ENCODE peak calls at places on chromosomes 13 and 19, in six cellular contexts. H, O, G, V, P and J are unnamed samples.

GRCh38 chr19:44845286-44845611 is 848 bp upstream of the NECTIN2 start:
- DNase-seq in H (no peak), O (no peak), G (no peak), V (peak), P (peak), J (no peak)

GRCh38 chr19:41753936-41754529 is 1.3 kb upstream of the CEACAM6 start:
- DNase-seq in H (no peak), O (peak), G (no peak), V (no peak), P (peak), J (peak)

GRCh38 chr13:90352763-90353162 is 994.7 kb upstream of the MIR17HG start:
- DNase-seq in H (no peak), O (no peak), G (no peak), V (no peak), P (no peak), J (no peak)

GRCh38 chr13:59425211-59425721 is 738.5 kb downstream of the DIAPH3 start:
- DNase-seq in H (no peak), O (no peak), G (no peak), V (no peak), P (no peak), J (no peak)

GRCh38 chr13:50082426-50083283 is 67.4 kb downstream of the KCNRG start:
- DNase-seq in H (peak), O (peak), G (no peak), V (peak), P (peak), J (peak)

GRCh38 chr13:113854238-113855011 is 9.5 kb downstream of the GAS6 start:
- DNase-seq in H (no peak), O (no peak), G (peak), V (peak), P (peak), J (no peak)

GRCh38 chr19:43450545-43450997 is 14.8 kb downstream of the LYPD3 start:
- DNase-seq in H (no peak), O (no peak), G (no peak), V (no peak), P (no peak), J (no peak)

GRCh38 chr13:81377926-81378325 is 1037.0 kb upstream of the SPRY2 start:
- DNase-seq in H (no peak), O (no peak), G (no peak), V (no peak), P (no peak), J (no peak)

GRCh38 chr19:1206063-1206732 is 620 bp downstream of the STK11 start:
- DNase-seq in H (no peak), O (no peak), G (no peak), V (peak), P (no peak), J (no peak)

GRCh38 chr19:53381376-53381775 is 13.6 kb upstream of the ZNF765 start:
- DNase-seq in H (no peak), O (no peak), G (no peak), V (no peak), P (no peak), J (no peak)

GRCh38 chr19:7068599-7068998 is 904 bp upstream of the ZNF557 start:
- DNase-seq in H (no peak), O (no peak), G (no peak), V (no peak), P (no peak), J (no peak)

GRCh38 chr13:64332048-64332447 is 2898.1 kb downstream of the PCDH9 start:
- DNase-seq in H (no peak), O (no peak), G (no peak), V (no peak), P (no peak), J (no peak)

GRCh38 chr19:10043286-10043927 is 30.1 kb downstream of the RDH8 start:
- DNase-seq in H (no peak), O (no peak), G (no peak), V (no peak), P (no peak), J (no peak)

GRCh38 chr19:17948967-17949930 is 16.4 kb downstream of the CCDC124 start:
- DNase-seq in H (no peak), O (no peak), G (no peak), V (peak), P (no peak), J (no peak)

GRCh38 chr19:6828698-6829633 is 56.5 kb downstream of the VAV1 start:
- DNase-seq in H (no peak), O (no peak), G (no peak), V (no peak), P (no peak), J (peak)

GRCh38 chr13:89832827-89833226 is 1514.7 kb upstream of the MIR17HG start:
- DNase-seq in H (no peak), O (no peak), G (no peak), V (no peak), P (no peak), J (no peak)

GRCh38 chr13:43475135-43475534 is 311.6 kb downstream of the ENOX1 start:
- DNase-seq in H (no peak), O (no peak), G (no peak), V (peak), P (no peak), J (no peak)

GRCh38 chr13:93476175-93476574 is 249.6 kb downstream of the GPC6 start:
- DNase-seq in H (no peak), O (no peak), G (no peak), V (no peak), P (no peak), J (no peak)

GRCh38 chr19:798415-799075 is 1.3 kb downstream of the PTBP1 start:
- DNase-seq in H (no peak), O (no peak), G (no peak), V (peak), P (no peak), J (peak)

GRCh38 chr19:13234518-13234917 is 84.3 kb downstream of the IER2 start:
- DNase-seq in H (no peak), O (peak), G (no peak), V (peak), P (peak), J (peak)

GRCh38 chr19:45177817-45178261 is at the start of gene TRAPPC6A:
- DNase-seq in H (no peak), O (peak), G (no peak), V (no peak), P (peak), J (peak)

GRCh38 chr19:43444531-43445340 is 20.7 kb downstream of the LYPD3 start:
- DNase-seq in H (no peak), O (no peak), G (no peak), V (no peak), P (no peak), J (peak)

GRCh38 chr19:2227415-2228156 is 8.5 kb downstream of the PLEKHJ1 start:
- DNase-seq in H (no peak), O (no peak), G (no peak), V (no peak), P (no peak), J (no peak)

GRCh38 chr19:2351591-2351990 is 8.5 kb upstream of the TMPRSS9 start:
- DNase-seq in H (no peak), O (no peak), G (no peak), V (no peak), P (no peak), J (no peak)

GRCh38 chr13:97388385-97388784 is 45.6 kb upstream of the RAP2A start:
- DNase-seq in H (no peak), O (no peak), G (no peak), V (no peak), P (no peak), J (peak)

GRCh38 chr19:49877879-49878743 is 609 bp downstream of the TBC1D17 start:
- DNase-seq in H (peak), O (peak), G (peak), V (peak), P (peak), J (peak)

GRCh38 chr13:97866346-97866745 is 87.1 kb upstream of the IPO5 start:
- DNase-seq in H (no peak), O (no peak), G (no peak), V (no peak), P (no peak), J (no peak)

GRCh38 chr13:61728468-61728867 is 312.8 kb upstream of the PCDH20 start:
- DNase-seq in H (no peak), O (no peak), G (no peak), V (no peak), P (no peak), J (no peak)

GRCh38 chr13:48486362-48486761 is 46.5 kb downstream of the RCBTB2 start:
- DNase-seq in H (no peak), O (no peak), G (no peak), V (no peak), P (no peak), J (no peak)

DNA sequence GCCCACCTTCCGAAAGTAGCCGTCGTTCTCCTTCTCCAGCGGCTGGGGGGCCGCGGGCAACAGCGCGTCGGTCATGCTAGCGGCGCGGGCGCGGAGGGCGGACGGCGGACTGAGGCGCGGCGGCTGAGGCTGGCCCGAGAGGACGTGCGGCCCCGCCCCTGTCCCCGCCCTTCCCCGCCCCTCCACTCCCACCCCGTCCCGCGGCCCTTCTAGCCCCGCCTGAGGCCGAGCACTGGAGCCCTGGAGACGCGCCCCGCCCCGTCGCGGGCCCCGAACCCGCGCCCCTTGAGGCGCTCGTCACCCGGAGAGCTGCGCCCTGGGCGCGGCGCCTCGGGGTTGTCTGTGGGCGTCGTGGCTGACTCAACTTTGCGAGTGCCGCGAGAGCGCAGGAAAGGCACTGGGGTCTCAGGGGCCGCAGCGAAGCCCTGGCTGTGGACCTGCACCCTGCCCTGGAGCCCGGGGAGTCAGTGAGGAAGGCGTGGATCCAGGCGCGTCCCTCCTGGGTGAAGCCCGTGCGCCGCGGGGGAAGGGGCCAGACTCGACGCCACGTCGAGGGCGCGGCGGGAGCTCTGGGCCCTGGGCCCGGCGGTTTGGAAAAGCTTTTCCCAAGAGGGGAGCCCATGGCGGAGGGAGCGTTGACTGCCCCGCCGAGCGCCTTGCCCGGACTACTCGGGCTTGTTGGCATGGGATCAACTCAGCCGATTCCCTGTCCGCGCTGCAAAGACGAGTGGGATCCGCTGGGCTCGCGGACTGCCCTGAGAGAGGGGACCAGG is at the start of gene RHPN2:
- DNase-seq in H (no peak), O (peak), G (peak), V (peak), P (no peak), J (peak)
- TF ChIP-seq POLR2A in H (no peak), O (no peak), G (no peak), V (no peak), P (no peak), J (no peak)

GRCh38 chr19:4606181-4606580 is 33.1 kb upstream of the TNFAIP8L1 start:
- DNase-seq in H (no peak), O (no peak), G (no peak), V (no peak), P (no peak), J (no peak)
- TF ChIP-seq POLR2A in H (no peak), O (no peak), G (no peak), V (no peak), P (no peak), J (no peak)

DNA sequence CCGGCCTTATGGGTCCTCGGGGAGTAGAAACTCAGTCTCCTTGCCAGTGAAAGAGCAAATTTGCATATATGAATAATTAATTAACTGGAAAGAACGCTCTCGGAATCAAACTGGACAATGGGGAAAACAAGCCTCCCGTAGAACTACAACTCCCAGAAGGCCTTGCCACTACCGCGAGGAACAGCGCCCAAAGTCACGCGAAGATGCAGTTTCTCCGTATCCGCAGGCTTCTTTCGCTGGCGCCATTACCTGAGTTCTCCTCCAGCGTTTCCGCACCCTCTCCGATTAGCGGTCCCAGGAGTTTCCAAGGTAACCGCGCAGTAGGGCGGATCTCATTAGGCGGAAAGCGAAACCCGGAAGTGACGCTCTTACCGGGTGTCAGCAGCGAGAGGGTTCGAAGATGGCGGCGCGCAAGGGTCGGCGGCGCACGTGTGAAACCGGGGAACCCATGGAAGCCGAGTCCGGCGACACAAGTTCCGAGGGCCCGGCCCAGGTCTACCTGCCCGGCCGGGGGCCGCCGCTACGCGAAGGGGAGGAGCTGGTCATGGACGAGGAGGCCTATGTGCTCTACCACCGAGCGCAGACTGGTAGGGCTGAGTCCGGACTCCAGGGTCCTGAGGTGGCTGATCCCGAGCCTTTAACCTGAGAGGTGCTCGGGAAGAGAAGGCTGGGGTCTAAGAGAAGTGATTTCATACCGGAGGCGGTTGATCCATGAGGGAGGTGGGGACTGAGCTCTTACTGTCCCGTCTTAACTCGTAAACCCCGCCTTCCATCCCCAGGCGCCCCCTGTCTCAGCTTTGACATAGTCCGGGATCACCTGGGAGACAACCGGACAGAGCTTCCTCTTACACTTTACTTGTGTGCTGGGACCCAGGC is at the start of gene GRWD1:
- DNase-seq in H (peak), O (peak), G (peak), V (peak), P (peak), J (peak)
- TF ChIP-seq POLR2A in H (peak), O (no peak), G (peak), V (peak), P (no peak), J (peak)

DNA sequence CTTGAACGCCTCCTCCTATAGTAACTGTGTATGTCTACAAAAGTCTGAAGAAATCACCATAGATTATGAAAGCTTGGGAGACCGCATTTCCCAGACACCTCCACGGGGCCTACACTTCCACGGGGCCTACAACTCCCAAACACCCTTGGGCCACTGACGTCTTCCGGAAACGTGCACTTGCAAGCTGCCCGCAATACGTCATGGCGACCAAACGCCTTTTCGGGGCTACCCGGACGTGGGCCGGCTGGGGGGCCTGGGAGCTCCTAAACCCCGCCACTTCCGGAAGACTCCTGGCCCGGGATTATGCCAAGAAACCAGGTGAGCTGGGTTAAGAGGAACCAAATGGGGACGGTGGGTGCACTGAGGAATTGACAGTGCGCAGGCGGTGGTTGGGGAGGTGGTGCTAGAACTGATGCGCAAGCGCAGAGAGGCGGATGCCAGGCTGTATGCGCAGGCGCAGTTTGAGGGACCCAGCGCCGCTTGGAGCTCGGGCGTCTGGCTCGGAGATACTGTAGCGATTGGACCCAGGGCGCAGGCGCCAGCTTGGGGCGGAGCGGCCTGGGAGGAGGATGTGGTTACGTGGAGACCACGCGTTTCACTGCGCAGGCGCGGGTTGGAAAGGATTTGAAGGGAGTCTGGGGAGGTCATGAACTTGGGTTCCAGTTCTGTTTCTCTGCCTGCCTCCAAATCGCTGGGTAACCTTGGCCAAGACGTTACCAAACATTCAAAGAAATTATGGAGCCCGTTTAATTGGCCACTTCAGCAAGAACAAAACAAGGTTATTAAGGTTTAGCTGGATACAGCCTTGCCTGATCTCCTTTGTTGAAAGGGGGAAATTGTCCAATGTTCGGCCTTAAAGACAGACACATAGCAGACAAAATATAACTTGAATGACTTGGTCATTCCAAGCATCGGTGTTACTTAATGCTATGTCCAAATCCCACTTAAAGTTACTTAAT is at the start of gene MRPL54:
- DNase-seq in H (peak), O (peak), G (peak), V (peak), P (peak), J (peak)
- TF ChIP-seq POLR2A in H (peak), O (no peak), G (peak), V (peak), P (peak), J (peak)

GRCh38 chr19:39409207-39409885 is 2.7 kb downstream of the ZFP36 start:
- DNase-seq in H (peak), O (peak), G (peak), V (peak), P (peak), J (peak)

GRCh38 chr19:39408392-39409206 is 2.0 kb downstream of the ZFP36 start:
- DNase-seq in H (peak), O (no peak), G (no peak), V (peak), P (peak), J (no peak)

GRCh38 chr19:39411006-39411831 is 1.2 kb upstream of the PLEKHG2 start:
- DNase-seq in H (peak), O (peak), G (no peak), V (peak), P (peak), J (no peak)

GRCh38 chr19:39410620-39411005 is 1.9 kb upstream of the PLEKHG2 start:
- DNase-seq in H (no peak), O (no peak), G (no peak), V (peak), P (no peak), J (no peak)

DNA sequence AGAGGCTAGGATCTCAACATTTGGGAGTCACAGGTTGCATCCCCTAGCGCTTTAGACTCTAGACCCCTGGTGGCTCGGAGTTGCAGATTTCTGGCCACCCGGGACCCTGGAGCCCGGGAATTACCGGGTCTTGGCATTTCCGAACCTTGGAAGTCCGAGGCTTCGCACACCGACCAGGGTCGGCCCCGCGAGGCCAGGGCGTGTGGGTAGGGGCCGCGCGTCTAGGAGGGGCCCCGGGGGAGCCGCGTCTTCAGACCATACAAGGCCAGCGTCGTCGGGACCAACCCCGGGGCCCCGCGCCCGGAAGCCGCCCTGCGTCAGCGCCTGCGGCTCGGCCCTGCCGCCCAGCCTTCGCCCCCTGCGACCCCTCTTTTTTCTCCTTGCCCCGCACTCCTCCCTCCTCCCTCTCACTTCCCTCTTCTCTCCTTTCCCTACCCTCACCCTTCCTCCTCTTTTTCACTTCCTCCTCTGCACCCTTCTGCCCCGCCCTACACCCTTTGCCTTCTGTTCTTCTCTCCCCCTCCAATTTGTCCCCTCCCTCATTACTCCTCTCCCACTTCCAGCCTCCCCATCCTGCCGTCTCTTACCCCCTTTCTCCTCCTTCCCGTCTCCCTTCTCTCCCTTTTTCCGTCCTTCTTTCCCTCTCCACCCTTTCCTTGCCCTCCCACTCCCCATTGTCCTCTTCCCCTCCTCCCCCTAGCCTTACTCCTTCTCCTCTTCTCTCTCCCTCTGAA is 2.4 kb upstream of the PLEKHG2 start:
- DNase-seq in H (peak), O (peak), G (no peak), V (peak), P (peak), J (peak)
- TF ChIP-seq POLR2A in H (no peak), O (peak), G (peak), V (peak), P (no peak), J (peak)